ENCODE peak calls at places on chromosomes 1 and 21, in seven cellular contexts. B, K, J, T, S, L and D are unnamed samples.

GRCh38 chr1:154703207-154703606 is 95.2 kb upstream of the ADAR start:
- DNase-seq in L (no peak), T (no peak), S (no peak), J (no peak), B (no peak), K (peak; percentile 10), D (peak; percentile 34)

GRCh38 chr1:228101994-228102790 is 933 bp downstream of the C1orf35 start:
- DNase-seq in L (peak; percentile 70), T (no peak), B (no peak), J (no peak), S (peak; percentile 82), K (peak; percentile 66), D (peak; percentile 64)

GRCh38 chr1:55338448-55338820 is 123.3 kb upstream of the USP24 start:
- DNase-seq in B (no peak), S (no peak), T (no peak), J (no peak), L (no peak), K (no peak), D (no peak)

GRCh38 chr1:155091071-155092051 is 12.7 kb downstream of the EFNA3 start:
- DNase-seq in J (peak; percentile 63), B (peak; percentile 80), K (peak; percentile 73), T (no peak), S (peak; percentile 91), L (peak; percentile 79), D (peak; percentile 88)

GRCh38 chr1:232477728-232478127 is 152.2 kb downstream of the SIPA1L2 start:
- DNase-seq in T (peak; percentile 96), B (no peak), L (peak; percentile 64), S (peak; percentile 47), J (no peak), K (peak; percentile 95), D (peak; percentile 92)

GRCh38 chr1:109816975-109817535 is 53.3 kb upstream of the EPS8L3 start:
- DNase-seq in L (no peak), K (no peak), T (no peak), S (no peak), J (no peak), B (no peak), D (no peak)

GRCh38 chr1:234001817-234002216 is 97.3 kb downstream of the SLC35F3 start:
- DNase-seq in S (no peak), T (no peak), J (no peak), K (no peak), L (no peak), B (no peak), D (peak; percentile 41)

GRCh38 chr1:23800396-23801337 is at the start of gene GALE:
- DNase-seq in S (peak; percentile 90), K (peak; percentile 98), B (peak; percentile 98), J (peak; percentile 98), T (peak; percentile 54), L (peak; percentile 99), D (peak; percentile 99)

GRCh38 chr1:228007054-228007800 is 429 bp downstream of the WNT3A start:
- DNase-seq in T (no peak), L (no peak), K (peak; percentile 31), J (no peak), S (no peak), B (no peak), D (peak; percentile 33)

GRCh38 chr1:46004491-46004890 is 127.9 kb downstream of the PIK3R3 start:
- DNase-seq in K (no peak), S (no peak), B (no peak), J (no peak), L (no peak), T (no peak), D (no peak)

GRCh38 chr1:51264470-51264869 is 28.4 kb downstream of the RNF11 start:
- DNase-seq in J (no peak), K (peak; percentile 92), T (peak; percentile 89), L (peak; percentile 82), S (no peak), B (no peak), D (peak; percentile 92)

GRCh38 chr1:173122958-173123852 is 72.5 kb upstream of the TNFSF18 start:
- DNase-seq in L (peak; percentile 75), K (peak; percentile 89), B (peak; percentile 73), J (no peak), S (peak; percentile 55), T (peak; percentile 80), D (peak; percentile 70)

GRCh38 chr21:44712203-44713028 is 1.0 kb upstream of the TSPEAR start:
- DNase-seq in J (no peak), L (no peak), B (no peak), K (no peak), T (no peak), S (no peak), D (no peak)

GRCh38 chr1:73781257-73781656 is 416.7 kb downstream of the LRRIQ3 start:
- DNase-seq in S (no peak), B (no peak), T (no peak), J (no peak), L (no peak), K (no peak), D (peak; percentile 12)

GRCh38 chr1:159338018-159338417 is 35.9 kb downstream of the FCER1A start:
- DNase-seq in T (no peak), J (no peak), B (no peak), S (no peak), L (no peak), K (no peak), D (no peak)

GRCh38 chr1:66135165-66135564 is 342.5 kb downstream of the PDE4B start:
- DNase-seq in T (no peak), S (no peak), B (no peak), J (no peak), K (no peak), L (no peak), D (no peak)

GRCh38 chr21:31959881-31960280 is 87.1 kb downstream of the HUNK start:
- DNase-seq in B (no peak), L (no peak), K (no peak), S (no peak), J (no peak), T (no peak), D (no peak)

GRCh38 chr1:25431495-25432363 is 1.0 kb downstream of the MACO1 start:
- DNase-seq in L (no peak), K (peak; percentile 28), T (no peak), B (peak; percentile 33), S (no peak), J (no peak), D (no peak)

GRCh38 chr1:183331095-183331742 is 87.0 kb downstream of the NMNAT2 start:
- DNase-seq in L (no peak), T (no peak), B (no peak), S (peak; percentile 17), J (no peak), K (peak; percentile 5), D (peak; percentile 22)

GRCh38 chr1:166902279-166902678 is 26.2 kb upstream of the TADA1 start:
- DNase-seq in J (no peak), K (peak; percentile 49), L (peak; percentile 43), B (no peak), T (no peak), S (peak; percentile 22), D (peak; percentile 42)

GRCh38 chr21:38993561-38993960 is 187.8 kb downstream of the ETS2 start:
- DNase-seq in L (peak; percentile 80), K (peak; percentile 92), T (peak; percentile 65), J (no peak), B (peak; percentile 69), S (peak; percentile 65), D (peak; percentile 92)

GRCh38 chr1:86084998-86085397 is 71.6 kb downstream of the COL24A1 start:
- DNase-seq in S (no peak), B (no peak), K (peak; percentile 28), J (no peak), L (no peak), T (no peak), D (no peak)

GRCh38 chr1:47584249-47584648 is 146.4 kb downstream of the FOXD2 start:
- DNase-seq in B (no peak), T (no peak), K (no peak), L (no peak), J (no peak), S (no peak), D (no peak)

GRCh38 chr1:93773049-93773838 is 91.6 kb upstream of the BCAR3 start:
- DNase-seq in B (no peak), L (no peak), T (no peak), J (no peak), K (no peak), S (no peak), D (no peak)

GRCh38 chr21:42903817-42904216 is 10.7 kb downstream of the NDUFV3 start:
- DNase-seq in K (no peak), S (no peak), B (no peak), L (no peak), J (no peak), T (no peak), D (no peak)

GRCh38 chr21:31403596-31404333 is 59.7 kb upstream of the TIAM1 start:
- DNase-seq in S (no peak), K (no peak), L (no peak), B (no peak), T (no peak), J (no peak), D (no peak)

GRCh38 chr1:30409476-30410152 is 313.8 kb downstream of the MATN1 start:
- DNase-seq in K (peak; percentile 20), T (no peak), S (no peak), B (no peak), J (no peak), L (no peak), D (no peak)

GRCh38 chr1:108643492-108644333 is 17.2 kb downstream of the HENMT1 start:
- DNase-seq in S (peak; percentile 23), L (peak; percentile 73), T (no peak), J (no peak), K (peak; percentile 80), B (no peak), D (peak; percentile 69)

GRCh38 chr1:23188434-23188884 is 19.8 kb upstream of the LUZP1 start:
- DNase-seq in T (no peak), B (no peak), L (no peak), J (no peak), S (peak; percentile 27), K (no peak), D (no peak)

GRCh38 chr1:86191958-86192357 is 35.4 kb upstream of the COL24A1 start:
- DNase-seq in T (no peak), K (no peak), B (no peak), J (no peak), L (no peak), S (no peak), D (no peak)

GRCh38 chr21:45059121-45059520 is 15.3 kb upstream of the ADARB1 start:
- DNase-seq in J (no peak), S (no peak), B (no peak), L (no peak), T (no peak), K (no peak), D (no peak)

GRCh38 chr1:167789501-167789900 is 67.7 kb downstream of the MPZL1 start:
- DNase-seq in T (no peak), L (no peak), J (no peak), K (peak; percentile 24), S (no peak), B (no peak), D (no peak)

GRCh38 chr1:13820456-13820855 is 120.5 kb downstream of the PRDM2 start:
- DNase-seq in K (no peak), L (no peak), S (no peak), J (no peak), T (no peak), B (no peak), D (no peak)

GRCh38 chr1:93447481-93448291 is at the start of gene FNBP1L:
- DNase-seq in S (peak; percentile 89), T (no peak), K (peak; percentile 76), L (peak; percentile 40), J (no peak), B (peak; percentile 87), D (peak; percentile 93)

GRCh38 chr1:230139741-230140140 is 72.7 kb downstream of the GALNT2 start:
- DNase-seq in B (no peak), T (no peak), J (no peak), L (no peak), K (no peak), S (no peak), D (no peak)

GRCh38 chr1:207804746-207805468 is 53.1 kb downstream of the CD46 start:
- DNase-seq in K (no peak), B (no peak), J (no peak), T (no peak), L (no peak), S (no peak), D (no peak)

GRCh38 chr1:12091191-12091590 is 28.1 kb downstream of the TNFRSF8 start:
- DNase-seq in J (no peak), L (no peak), S (no peak), K (no peak), B (no peak), T (no peak), D (no peak)